ENCODE peak calls at places on chromosome 18, in seven cellular contexts. L, F, H, M, S, B and Q are unnamed samples. For H3K36me3, the result is how much of the 10 kb centered on the place peaks cover.

GRCh38 chr18:22939649-22940048 is 6.5 kb downstream of the RBBP8 start:
- ATAC-seq in S (no peak), L (no peak), B (no peak), F (no peak), M (no peak), H (no peak), Q (no peak)

GRCh38 chr18:60162390-60162789 is 210.2 kb downstream of the MC4R start:
- ATAC-seq in M (no peak), B (no peak), L (no peak), S (no peak), F (no peak), H (no peak), Q (no peak)

GRCh38 chr18:12295389-12296086 is 12.5 kb upstream of the TUBB6 start:
- ATAC-seq in L (no peak), S (no peak), B (peak), F (no peak), H (no peak), M (no peak), Q (no peak)

GRCh38 chr18:35478520-35479435 is 19.0 kb downstream of the INO80C start:
- ATAC-seq in F (peak), M (peak), L (peak), S (peak), B (peak), H (peak), Q (peak)

GRCh38 chr18:55284614-55285013 is 303.4 kb downstream of the TCF4 start:
- ATAC-seq in F (no peak), M (peak), S (no peak), H (no peak), L (peak), B (no peak), Q (peak)

GRCh38 chr18:22505136-22505535 is 87.4 kb upstream of the CTAGE1 start:
- ATAC-seq in L (no peak), H (peak), S (no peak), M (no peak), F (peak), B (peak), Q (no peak)

GRCh38 chr18:40911582-40912254 is 1043.3 kb upstream of the PIK3C3 start:
- ATAC-seq in M (no peak), B (peak), F (no peak), S (no peak), L (no peak), H (no peak), Q (no peak)

GRCh38 chr18:79797518-79798345 is at the start of gene KCNG2:
- ATAC-seq in L (peak), B (peak), H (peak), M (peak), S (peak), F (peak), Q (no peak)

GRCh38 chr18:50113726-50114125 is 81.2 kb downstream of the MYO5B start:
- ATAC-seq in S (no peak), L (no peak), M (no peak), F (peak), H (no peak), B (no peak), Q (no peak)

GRCh38 chr18:3306391-3306790 is 44.5 kb downstream of the MYL12B start:
- ATAC-seq in H (no peak), L (no peak), M (no peak), S (no peak), B (peak), F (no peak), Q (no peak)

GRCh38 chr18:6374935-6375529 is 39.7 kb downstream of the L3MBTL4 start:
- ATAC-seq in B (no peak), M (no peak), S (no peak), L (no peak), H (no peak), F (no peak), Q (no peak)

GRCh38 chr18:50097702-50098101 is 97.2 kb downstream of the MYO5B start:
- ATAC-seq in M (no peak), F (no peak), S (peak), H (peak), L (no peak), B (peak), Q (peak)

DNA sequence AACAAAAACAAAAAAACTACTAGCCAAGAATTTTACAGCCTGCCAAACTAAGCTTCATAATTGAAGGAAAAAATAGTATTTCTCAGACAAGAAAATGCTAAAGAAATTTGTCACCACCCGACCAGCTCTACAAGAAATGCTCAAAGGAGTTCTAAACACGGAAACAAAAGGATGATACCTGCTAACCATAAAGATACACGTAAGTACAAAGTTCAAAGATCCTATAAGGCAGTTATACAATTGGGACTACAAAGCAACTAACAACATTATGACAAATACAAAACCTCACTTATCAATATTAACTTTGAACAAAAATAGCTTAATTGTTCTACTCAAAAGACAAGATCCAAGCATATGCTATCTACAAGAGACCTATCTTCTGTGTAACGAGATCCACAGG is 64.6 kb downstream of the TRAPPC8 start:
- ATAC-seq in M (no peak), H (no peak), L (no peak), S (no peak), B (no peak), F (no peak), Q (no peak)
- H3K36me3 ChIP-seq in M (under half), H (half or more), L (half or more), S (under half), B (half or more), F (half or more), Q (under half)

DNA sequence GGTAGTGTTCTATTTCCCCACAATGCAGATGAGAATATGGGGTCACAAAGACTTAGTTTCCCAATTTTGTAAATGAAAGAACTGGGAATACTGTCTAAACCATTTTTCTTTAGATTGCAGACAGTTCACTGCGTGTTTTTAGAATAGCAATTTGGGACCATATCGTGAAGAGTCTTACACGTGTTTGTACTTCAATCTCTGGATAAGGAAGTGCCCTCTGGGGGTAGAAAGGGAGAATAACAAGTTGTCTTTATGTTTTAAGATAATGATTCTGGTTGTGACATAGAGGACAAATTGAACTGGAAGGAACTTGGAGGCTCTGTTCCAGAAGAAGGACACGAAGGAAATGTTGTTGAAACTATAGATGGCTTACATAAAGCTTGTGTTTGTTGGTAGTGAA is 457.7 kb downstream of the CBLN2 start:
- ATAC-seq in L (no peak), S (peak), B (no peak), F (no peak), H (peak), M (no peak), Q (no peak)
- TF ChIP-seq CTCF in L (peak), S (peak), B (peak), F (no peak), H (peak), M (peak), Q (no peak)

DNA sequence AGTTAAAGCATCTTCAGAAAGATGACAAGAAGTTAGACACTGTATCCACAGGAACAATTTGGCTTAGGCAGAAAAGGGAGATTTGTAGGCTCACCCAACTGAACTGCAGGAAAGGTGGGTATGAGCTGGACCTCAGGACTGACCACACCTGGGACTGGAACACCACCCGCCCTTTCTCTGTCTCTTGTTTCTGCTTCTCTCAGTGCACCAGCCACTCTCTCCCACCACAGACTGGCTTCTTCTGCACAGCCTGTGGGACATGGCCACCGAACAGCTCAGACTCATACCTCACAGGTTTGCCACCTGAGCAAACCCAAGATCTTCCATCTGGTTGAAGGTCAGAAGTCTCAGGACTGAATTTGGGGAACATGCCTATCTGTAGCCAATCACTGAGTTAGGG is 14.2 kb upstream of the MALT1 start:
- ATAC-seq in B (no peak), M (no peak), S (no peak), F (no peak), L (no peak), H (no peak), Q (no peak)
- H3K27ac ChIP-seq in B (no peak), M (no peak), S (no peak), F (no peak), L (no peak), H (no peak), Q (no peak)

DNA sequence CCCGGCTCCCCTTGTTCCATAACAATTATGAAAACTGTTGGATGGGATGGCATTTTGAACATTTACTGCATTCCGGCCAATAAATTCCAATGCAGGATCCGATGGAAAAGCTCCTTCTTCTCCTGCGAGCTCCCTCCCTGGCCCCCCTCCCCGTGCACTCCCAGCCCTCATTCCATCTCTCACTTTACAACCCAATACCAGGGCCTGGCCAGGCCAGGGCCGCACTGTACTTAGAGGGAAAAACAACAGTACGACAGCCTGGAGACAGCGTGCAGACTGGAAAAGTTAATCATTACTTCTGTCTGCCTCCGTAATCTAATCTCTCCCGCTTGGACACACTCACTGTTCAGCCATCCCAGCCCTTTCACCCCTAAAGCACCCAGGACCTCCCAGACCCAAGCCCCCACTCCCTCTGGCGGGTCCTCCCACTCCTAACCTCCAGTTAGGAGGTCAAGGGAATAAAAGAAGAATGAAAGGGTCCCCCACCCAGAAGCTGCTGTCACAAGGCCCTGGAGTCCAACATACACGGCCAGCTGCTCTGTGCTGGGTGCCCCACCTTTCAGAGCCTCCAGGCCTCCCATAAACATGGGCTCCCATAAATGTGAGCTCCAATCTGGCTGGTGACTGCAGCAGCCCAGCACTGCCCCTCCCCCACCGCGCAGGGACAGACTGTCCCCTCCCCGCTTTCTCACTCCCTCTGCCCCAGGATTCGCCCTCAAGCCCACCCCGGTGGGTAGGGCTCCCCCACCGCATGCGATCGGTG is 20.6 kb downstream of the SMAD7 start:
- ATAC-seq in L (peak), S (peak), M (no peak), B (peak), F (peak), H (peak), Q (peak)
- H3K36me3 ChIP-seq in L (under half), S (under half), M (under half), B (under half), F (under half), H (under half), Q (under half)

DNA sequence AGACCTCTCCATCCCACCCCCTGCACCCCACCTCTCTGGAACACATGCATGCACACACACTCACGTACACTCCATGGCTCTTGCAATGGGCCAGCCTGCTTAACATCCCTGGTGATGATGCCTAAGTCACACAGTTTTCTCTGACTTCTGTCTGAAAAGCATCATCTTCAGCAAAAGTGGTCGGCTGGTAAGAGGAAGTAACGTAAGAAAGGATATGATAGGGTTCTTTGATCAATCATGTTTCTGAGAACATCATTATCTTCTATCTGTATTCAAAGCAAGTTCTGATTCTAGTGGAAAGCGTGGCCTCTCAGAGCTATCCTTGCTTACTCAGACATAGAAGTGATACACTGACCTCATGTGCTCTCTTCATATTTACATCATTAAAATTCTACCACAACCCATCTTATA is 11.4 kb upstream of the NDUFV2 start:
- ATAC-seq in H (no peak), M (no peak), S (no peak), L (no peak), B (no peak), F (no peak), Q (no peak)
- TF ChIP-seq CTCF in H (no peak), M (no peak), S (no peak), L (no peak), B (no peak), F (no peak), Q (no peak)

GRCh38 chr18:31156831-31157763 is 5.6 kb downstream of the DSC1 start:
- ATAC-seq in H (no peak), S (no peak), L (no peak), M (no peak), B (peak), F (no peak), Q (no peak)

GRCh38 chr18:31162419-31162793 is 250 bp downstream of the DSC1 start:
- ATAC-seq in M (no peak), S (no peak), L (peak), B (peak), H (no peak), F (no peak), Q (no peak)

GRCh38 chr18:31161757-31162418 is 768 bp downstream of the DSC1 start:
- ATAC-seq in B (peak), F (no peak), L (no peak), H (no peak), S (no peak), M (no peak), Q (no peak)

GRCh38 chr18:31162825-31163435 is at the start of gene DSC1:
- ATAC-seq in L (no peak), H (no peak), M (no peak), F (no peak), S (no peak), B (no peak), Q (no peak)
- H3K27ac ChIP-seq in L (peak), H (no peak), M (peak), F (no peak), S (no peak), B (peak), Q (no peak)

GRCh38 chr18:9530226-9531009 is 55.1 kb downstream of the RALBP1 start:
- ATAC-seq in H (no peak), B (no peak), S (no peak), F (no peak), L (no peak), M (no peak), Q (no peak)
- H3K36me3 ChIP-seq in H (half or more), B (half or more), S (under half), F (half or more), L (half or more), M (under half), Q (half or more)